ENCODE peak calls at places on chromosome 14, in six cellular contexts. N is astrocyte of the cerebellum, T is WTC11, L is mucosa of descending colon, X is transverse colon, F is lung. P is an unnamed sample.

GRCh38 chr14:60008042-60008441 is 83.7 kb upstream of the PCNX4 start:
- DNase-seq in L (no peak), T (no peak), X (no peak), F (no peak), N (no peak), P (no peak)

GRCh38 chr14:22887990-22888378 is 5.0 kb downstream of the REM2 start:
- DNase-seq in N (no peak), X (peak), L (no peak), T (no peak), F (no peak), P (peak)

GRCh38 chr14:60724080-60724618 is at the start of gene SIX4:
- DNase-seq in X (peak), F (peak), N (peak), L (peak), T (peak), P (peak)

GRCh38 chr14:63308723-63309317 is 9.9 kb downstream of the GPHB5 start:
- DNase-seq in N (no peak), T (peak), L (peak), X (peak), F (no peak), P (peak)

GRCh38 chr14:101877766-101878165 is 86.6 kb upstream of the DYNC1H1 start:
- DNase-seq in X (no peak), N (no peak), L (no peak), T (no peak), F (no peak), P (no peak)

GRCh38 chr14:64541261-64541970 is 875 bp downstream of the HSPA2 start:
- DNase-seq in L (peak), F (no peak), N (no peak), T (no peak), X (peak), P (no peak)

GRCh38 chr14:39175445-39176262 is 600 bp downstream of the PNN start:
- DNase-seq in F (peak), T (peak), L (no peak), X (no peak), N (no peak), P (peak)

GRCh38 chr14:72439707-72440106 is 454.2 kb downstream of the DPF3 start:
- DNase-seq in T (no peak), N (no peak), L (peak), X (no peak), F (no peak), P (peak)

GRCh38 chr14:70771781-70772212 is 37.5 kb downstream of the MAP3K9 start:
- DNase-seq in F (no peak), T (peak), X (no peak), L (no peak), N (no peak), P (no peak)

GRCh38 chr14:69153848-69154208 is 909 bp upstream of the DCAF5 start:
- DNase-seq in X (peak), T (no peak), L (peak), N (no peak), F (peak), P (peak)

GRCh38 chr14:69152181-69152943 is 557 bp downstream of the DCAF5 start:
- DNase-seq in X (peak), T (peak), F (peak), L (peak), N (no peak), P (peak)

GRCh38 chr14:69156224-69156623 is 3.3 kb upstream of the DCAF5 start:
- DNase-seq in L (no peak), F (no peak), T (no peak), N (no peak), X (no peak), P (no peak)

GRCh38 chr14:69152944-69153847 is at the start of gene DCAF5:
- DNase-seq in N (peak), T (peak), F (peak), X (peak), L (peak), P (peak)

GRCh38 chr14:69154779-69155178 is 1.9 kb upstream of the DCAF5 start:
- DNase-seq in X (no peak), F (peak), L (no peak), T (no peak), N (no peak), P (no peak)
- TF ChIP-seq CTCF in X (no peak), F (no peak), L (no peak), T (no peak), N (peak), P (no peak)

GRCh38 chr14:93030761-93031160 is 85.0 kb downstream of the ITPK1 start:
- DNase-seq in N (no peak), X (no peak), T (no peak), L (no peak), F (no peak), P (no peak)
- TF ChIP-seq CTCF in N (no peak), X (no peak), T (no peak), L (no peak), F (no peak), P (no peak)

DNA sequence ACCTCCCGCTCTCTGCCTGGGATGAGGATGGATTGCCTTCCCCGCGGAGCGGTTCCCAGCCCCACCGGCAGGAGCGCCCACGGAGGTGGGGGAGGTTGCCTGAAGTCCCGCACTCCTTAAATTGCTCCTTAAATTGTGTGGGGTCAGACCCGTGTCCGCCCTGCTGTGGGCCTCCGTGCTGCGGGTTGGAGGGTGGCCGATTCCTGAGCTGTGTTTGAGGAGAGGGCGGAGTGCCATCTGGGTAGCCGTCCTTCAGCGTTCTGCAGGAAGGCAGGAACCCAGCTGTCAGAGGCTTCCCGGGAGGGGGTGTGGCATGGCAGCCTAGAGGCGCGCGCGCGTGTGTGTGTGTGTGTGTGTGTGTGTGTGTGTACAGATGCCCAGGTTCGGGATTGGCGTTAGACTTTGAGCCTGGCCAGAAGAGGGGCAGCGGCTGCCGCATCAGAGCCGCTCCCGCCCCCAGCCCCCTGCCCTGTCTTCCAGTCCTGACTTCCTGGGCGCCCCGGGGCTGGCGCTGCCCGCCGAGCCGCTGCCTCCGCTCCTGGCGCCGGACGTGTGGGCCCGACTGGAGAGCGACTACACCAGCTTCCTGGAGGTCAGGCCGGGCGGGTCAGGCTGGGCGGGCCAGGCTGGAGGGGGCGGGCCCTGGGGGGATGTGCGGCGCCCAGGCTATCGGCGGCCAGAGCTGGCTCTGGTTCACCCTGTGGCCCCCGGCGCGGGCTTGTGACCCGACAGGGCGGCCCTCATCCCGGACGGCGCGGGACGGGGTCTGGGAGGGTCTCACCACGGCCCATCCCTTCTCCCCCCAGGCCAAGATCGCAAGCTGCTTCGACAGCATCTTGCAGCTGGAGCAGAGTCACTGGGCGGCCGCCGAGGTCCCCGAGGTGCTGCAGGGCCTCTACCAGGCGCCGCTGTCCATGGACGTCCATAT is 9.2 kb downstream of the EXOC3L4 start:
- DNase-seq in T (peak), X (peak), L (peak), F (no peak), N (no peak), P (no peak)
- TF ChIP-seq CTCF in T (no peak), X (peak), L (no peak), F (no peak), N (peak), P (no peak)

GRCh38 chr14:57578427-57579220 is 85.0 kb upstream of the CCDC198 start:
- DNase-seq in N (peak), L (no peak), X (no peak), F (no peak), T (no peak), P (no peak)

DNA sequence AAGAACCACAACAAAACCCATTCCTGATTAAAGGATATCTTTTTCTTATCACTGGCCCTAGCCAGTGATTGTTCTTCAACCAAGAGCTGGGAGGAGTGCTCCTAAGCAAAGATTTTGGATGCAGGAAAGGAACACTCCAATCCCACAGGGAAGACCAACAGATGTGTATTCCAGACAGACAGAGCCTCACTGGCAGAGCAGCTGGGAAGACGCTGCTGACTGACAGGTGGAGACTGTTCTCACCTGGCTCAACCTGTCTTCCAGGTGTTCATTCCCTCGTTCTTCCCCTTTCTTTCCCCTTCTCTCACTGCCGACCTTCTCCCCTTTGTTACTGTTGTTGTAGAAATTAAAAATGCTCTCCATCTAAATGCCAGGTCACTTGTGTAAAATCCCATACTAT is 89.7 kb upstream of the CCDC198 start:
- DNase-seq in X (no peak), L (no peak), T (no peak), F (no peak), N (no peak), P (no peak)
- TF ChIP-seq CTCF in X (no peak), L (no peak), T (no peak), F (no peak), N (no peak), P (no peak)

DNA sequence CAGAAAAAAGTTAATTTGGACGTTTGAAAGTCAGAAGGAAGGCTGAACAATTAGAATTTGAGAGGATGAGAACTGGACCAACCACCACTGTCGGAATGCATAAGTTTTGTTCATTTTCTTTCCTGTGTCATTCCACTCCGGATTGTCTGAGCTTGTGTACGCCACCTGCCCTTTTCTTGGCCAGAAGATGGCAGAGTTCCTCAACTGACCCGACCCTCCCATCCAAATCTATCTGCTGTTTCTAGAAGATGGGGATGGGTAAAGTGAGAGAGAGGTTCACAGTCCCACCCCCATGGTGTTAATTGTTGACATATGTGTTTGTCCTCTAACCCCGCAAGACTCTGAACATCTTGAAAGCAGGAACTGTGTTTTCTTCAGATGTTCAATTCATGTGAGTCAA is 388.0 kb downstream of the VRK1 start:
- DNase-seq in N (no peak), X (no peak), F (no peak), T (no peak), L (peak), P (no peak)
- TF ChIP-seq CTCF in N (peak), X (no peak), F (no peak), T (peak), L (no peak), P (no peak)

GRCh38 chr14:20878695-20879094 is 12.5 kb upstream of the RNASE3 start:
- DNase-seq in X (no peak), T (no peak), F (no peak), N (no peak), L (no peak), P (no peak)

GRCh38 chr14:20873370-20874177 is 17.6 kb upstream of the RNASE3 start:
- DNase-seq in N (no peak), F (peak), L (peak), T (peak), X (peak), P (peak)
- TF ChIP-seq CTCF in N (peak), F (peak), L (peak), T (peak), X (peak), P (peak)

GRCh38 chr14:103718572-103718971 is 3.0 kb downstream of the ZFYVE21 start:
- DNase-seq in N (peak), X (no peak), F (no peak), L (no peak), T (no peak), P (no peak)
- TF ChIP-seq CTCF in N (no peak), X (no peak), F (no peak), L (no peak), T (no peak), P (no peak)

GRCh38 chr14:69539631-69540410 is 34.9 kb downstream of the CCDC177 start:
- DNase-seq in X (peak), L (no peak), N (no peak), F (peak), T (no peak), P (no peak)

GRCh38 chr14:69542311-69542710 is 32.4 kb downstream of the CCDC177 start:
- DNase-seq in N (no peak), X (no peak), T (no peak), F (no peak), L (no peak), P (no peak)

GRCh38 chr14:69538766-69539165 is 35.9 kb downstream of the CCDC177 start:
- DNase-seq in L (peak), N (no peak), F (no peak), X (no peak), T (no peak), P (no peak)

GRCh38 chr14:69543341-69544249 is 31.1 kb downstream of the CCDC177 start:
- DNase-seq in X (peak), L (peak), N (peak), F (peak), T (no peak), P (no peak)

DNA sequence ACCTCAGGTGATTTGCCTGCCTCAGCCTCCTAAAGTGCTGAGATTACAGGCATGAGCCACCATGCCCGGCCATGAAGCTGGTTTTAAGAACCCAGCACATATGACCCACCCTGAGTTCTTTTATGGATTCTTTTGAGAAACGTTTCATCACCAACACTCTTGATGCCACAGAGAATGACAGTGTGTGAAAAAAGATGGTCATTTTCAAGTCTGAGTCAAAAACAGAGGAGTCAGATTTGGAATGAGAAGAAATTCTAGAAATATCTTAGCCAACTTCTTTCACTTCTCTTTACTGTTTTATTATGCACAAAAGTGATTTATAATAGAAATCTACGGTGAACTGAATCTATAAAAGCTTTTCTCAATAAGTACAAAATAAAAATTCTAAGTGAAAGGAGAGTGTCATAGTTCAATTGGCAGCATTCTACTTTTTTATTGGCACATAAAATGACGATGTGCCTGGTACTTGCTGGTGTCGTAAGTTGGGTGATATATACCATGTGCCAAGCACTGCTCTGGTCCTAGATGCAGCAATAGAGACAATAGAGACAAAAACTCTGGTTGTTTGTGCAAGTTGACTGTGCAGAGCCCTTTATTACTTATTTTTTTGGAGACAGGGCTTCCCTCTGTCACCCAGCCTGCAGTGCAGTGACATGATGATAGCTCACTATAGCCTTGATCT is 33.9 kb downstream of the CCDC177 start:
- DNase-seq in N (no peak), F (no peak), T (no peak), X (no peak), L (peak), P (no peak)
- TF ChIP-seq CTCF in N (no peak), F (no peak), T (no peak), X (no peak), L (no peak), P (no peak)